ENCODE peak calls at places on chromosomes 16 and 17, in ten cellular contexts. A is activated T-helper 1 cell treated with anti-CD3 and anti-CD28 coated beads, Interleukin-12 subunit alpha, Interleukin-12 subunit beta, Interleukin-2, Interleukin-4 antibody, amounts not matched to agents 30 ng/mL and 10 ng/mL and 1 ng/mL, durations not matched to agents 14 hours and 24 hours and 36 hours; T is activated CD8-positive, alpha-beta T cell treated with anti-CD3 and anti-CD28 coated beads, Interleukin-2, amount 10 ng/mL, durations not matched to agents 7 days and 5 days; W is SK-MEL-5; M is effector memory CD8-positive, alpha-beta T cell; K is cardiac fibroblast; E is small intestine; V is GM20000; Q is GM23338; S is NCI-H1436. F is an unnamed sample.

GRCh38 chr17:70172921-70173320 is 3.6 kb downstream of the KCNJ2 start:
- DNase-seq in A (no peak), T (no peak), W (no peak), M (no peak), K (peak), E (no peak), V (no peak), Q (no peak), S (no peak), F (no peak)

GRCh38 chr17:5921919-5922318 is 148.3 kb upstream of the WSCD1 start:
- DNase-seq in A (no peak), T (no peak), W (no peak), M (no peak), K (no peak), E (no peak), V (no peak), Q (no peak), S (no peak), F (no peak)

GRCh38 chr17:6660765-6661463 is 9.4 kb downstream of the C17orf100 start:
- DNase-seq in A (no peak), T (peak), W (no peak), M (no peak), K (no peak), E (no peak), V (peak), Q (no peak), S (no peak), F (no peak)

GRCh38 chr16:78773316-78773715 is 673.9 kb downstream of the WWOX start:
- DNase-seq in A (no peak), T (no peak), W (no peak), M (no peak), K (no peak), E (no peak), V (no peak), Q (peak), S (no peak), F (no peak)

GRCh38 chr16:12519986-12520385 is 283.7 kb downstream of the CPPED1 start:
- DNase-seq in A (no peak), T (no peak), W (no peak), M (no peak), K (no peak), E (no peak), V (no peak), Q (no peak), S (no peak), F (no peak)

GRCh38 chr17:66580601-66581385 is 254.1 kb upstream of the CACNG5 start:
- DNase-seq in A (no peak), T (no peak), W (no peak), M (no peak), K (peak), E (peak), V (no peak), Q (no peak), S (no peak), F (peak)

GRCh38 chr17:75514299-75515228 is 773 bp downstream of the CASKIN2 start:
- DNase-seq in A (no peak), T (no peak), W (no peak), M (no peak), K (no peak), E (peak), V (no peak), Q (peak), S (no peak), F (no peak)

GRCh38 chr16:78005881-78006280 is 16.5 kb upstream of the CLEC3A start:
- DNase-seq in A (no peak), T (peak), W (peak), M (no peak), K (no peak), E (no peak), V (peak), Q (peak), S (no peak), F (no peak)

GRCh38 chr16:456891-457483 is 31.5 kb downstream of the RAB11FIP3 start:
- DNase-seq in A (no peak), T (no peak), W (no peak), M (no peak), K (peak), E (peak), V (no peak), Q (no peak), S (no peak), F (no peak)

GRCh38 chr17:81200695-81201580 is 21.8 kb downstream of the CEP131 start:
- DNase-seq in A (no peak), T (peak), W (peak), M (no peak), K (peak), E (peak), V (peak), Q (peak), S (peak), F (no peak)

GRCh38 chr17:78979780-78980623 is at the start of gene LGALS3BP:
- DNase-seq in A (peak), T (peak), W (peak), M (no peak), K (peak), E (peak), V (no peak), Q (peak), S (peak), F (peak)

GRCh38 chr16:30677931-30678585 is 19.8 kb downstream of the FBRS start:
- DNase-seq in A (no peak), T (no peak), W (no peak), M (no peak), K (no peak), E (no peak), V (no peak), Q (peak), S (no peak), F (no peak)

GRCh38 chr16:22380529-22380928 is 6.1 kb upstream of the CDR2 start:
- DNase-seq in A (no peak), T (no peak), W (no peak), M (no peak), K (peak), E (no peak), V (no peak), Q (no peak), S (no peak), F (no peak)

GRCh38 chr17:3907483-3908216 is 8.6 kb downstream of the P2RX1 start:
- DNase-seq in A (no peak), T (no peak), W (no peak), M (no peak), K (no peak), E (no peak), V (no peak), Q (no peak), S (no peak), F (no peak)